ENCODE peak calls at places on chromosomes 13 and 19, in seven cellular contexts. P is IMR-90, E is HCT116, F is mesendoderm, V is astrocyte, B is fibroblast of lung, Q is MM.1S. H is an unnamed sample.

GRCh38 chr19:343941-344624 is 513 bp downstream of the MIER2 start:
- DNase-seq in P (no peak), E (no peak), F (peak; percentile 26), V (no peak), B (peak; percentile 14), Q (no peak), H (peak; percentile 75)

GRCh38 chr13:51928231-51928630 is 66.5 kb downstream of the CCDC70 start:
- DNase-seq in P (no peak), E (no peak), F (no peak), V (no peak), B (peak; percentile 2), Q (no peak), H (no peak)

GRCh38 chr13:109933476-109933875 is 147.1 kb upstream of the IRS2 start:
- DNase-seq in P (no peak), E (no peak), F (no peak), V (no peak), B (no peak), Q (no peak), H (peak; percentile 51)

GRCh38 chr19:5403968-5404640 is 51.1 kb upstream of the ZNRF4 start:
- DNase-seq in P (peak; percentile 81), E (peak; percentile 54), F (peak; percentile 95), V (peak; percentile 70), B (peak; percentile 79), Q (peak; percentile 74), H (peak; percentile 99)

GRCh38 chr13:41691276-41691675 is 233.9 kb downstream of the RGCC start:
- DNase-seq in P (no peak), E (no peak), F (no peak), V (no peak), B (no peak), Q (no peak), H (no peak)

GRCh38 chr13:37198629-37199028 is 93.2 kb upstream of the CSNK1A1L start:
- DNase-seq in P (no peak), E (no peak), F (peak; percentile 59), V (no peak), B (no peak), Q (no peak), H (peak; percentile 85)

GRCh38 chr19:11641241-11641640 is 44.0 kb downstream of the ZNF627 start:
- DNase-seq in P (no peak), E (no peak), F (no peak), V (no peak), B (no peak), Q (no peak), H (no peak)

GRCh38 chr13:41064493-41064892 is 3.2 kb downstream of the WBP4 start:
- DNase-seq in P (peak; percentile 90), E (no peak), F (no peak), V (peak; percentile 76), B (peak; percentile 81), Q (no peak), H (no peak)

GRCh38 chr13:46321494-46322225 is 65.4 kb downstream of the RUBCNL start:
- DNase-seq in P (peak; percentile 44), E (peak; percentile 39), F (peak; percentile 73), V (peak; percentile 28), B (peak; percentile 36), Q (peak; percentile 39), H (peak; percentile 85)

GRCh38 chr13:36431204-36432105 is 840 bp upstream of the CCNA1 start:
- DNase-seq in P (no peak), E (no peak), F (peak; percentile 15), V (no peak), B (no peak), Q (no peak), H (no peak)

GRCh38 chr13:31468114-31468902 is 268.5 kb downstream of the B3GLCT start:
- DNase-seq in P (no peak), E (no peak), F (no peak), V (no peak), B (no peak), Q (no peak), H (no peak)

GRCh38 chr19:39136225-39136940 is 10.8 kb downstream of the PAK4 start:
- DNase-seq in P (no peak), E (no peak), F (no peak), V (no peak), B (no peak), Q (no peak), H (peak; percentile 52)

GRCh38 chr13:41019027-41019487 is at the start of gene ELF1:
- DNase-seq in P (peak; percentile 52), E (peak; percentile 85), F (peak; percentile 76), V (peak; percentile 65), B (peak; percentile 72), Q (peak; percentile 77), H (no peak)

GRCh38 chr13:109148243-109148642 is 518.8 kb downstream of the MYO16 start:
- DNase-seq in P (peak; percentile 87), E (no peak), F (no peak), V (peak; percentile 41), B (peak; percentile 61), Q (no peak), H (no peak)

GRCh38 chr19:41646589-41647204 is 19.8 kb upstream of the CEACAM4 start:
- DNase-seq in P (no peak), E (peak; percentile 3), F (no peak), V (no peak), B (no peak), Q (no peak), H (peak; percentile 76)

GRCh38 chr19:3194063-3194702 is 8.5 kb downstream of the NCLN start:
- DNase-seq in P (no peak), E (no peak), F (no peak), V (no peak), B (no peak), Q (no peak), H (no peak)

GRCh38 chr13:41428155-41428554 is 29.2 kb upstream of the RGCC start:
- DNase-seq in P (no peak), E (no peak), F (peak; percentile 27), V (no peak), B (no peak), Q (no peak), H (peak; percentile 63)

GRCh38 chr19:42196011-42197001 is 21.2 kb downstream of the DEDD2 start:
- DNase-seq in P (no peak), E (no peak), F (no peak), V (no peak), B (no peak), Q (no peak), H (peak; percentile 68)

DNA sequence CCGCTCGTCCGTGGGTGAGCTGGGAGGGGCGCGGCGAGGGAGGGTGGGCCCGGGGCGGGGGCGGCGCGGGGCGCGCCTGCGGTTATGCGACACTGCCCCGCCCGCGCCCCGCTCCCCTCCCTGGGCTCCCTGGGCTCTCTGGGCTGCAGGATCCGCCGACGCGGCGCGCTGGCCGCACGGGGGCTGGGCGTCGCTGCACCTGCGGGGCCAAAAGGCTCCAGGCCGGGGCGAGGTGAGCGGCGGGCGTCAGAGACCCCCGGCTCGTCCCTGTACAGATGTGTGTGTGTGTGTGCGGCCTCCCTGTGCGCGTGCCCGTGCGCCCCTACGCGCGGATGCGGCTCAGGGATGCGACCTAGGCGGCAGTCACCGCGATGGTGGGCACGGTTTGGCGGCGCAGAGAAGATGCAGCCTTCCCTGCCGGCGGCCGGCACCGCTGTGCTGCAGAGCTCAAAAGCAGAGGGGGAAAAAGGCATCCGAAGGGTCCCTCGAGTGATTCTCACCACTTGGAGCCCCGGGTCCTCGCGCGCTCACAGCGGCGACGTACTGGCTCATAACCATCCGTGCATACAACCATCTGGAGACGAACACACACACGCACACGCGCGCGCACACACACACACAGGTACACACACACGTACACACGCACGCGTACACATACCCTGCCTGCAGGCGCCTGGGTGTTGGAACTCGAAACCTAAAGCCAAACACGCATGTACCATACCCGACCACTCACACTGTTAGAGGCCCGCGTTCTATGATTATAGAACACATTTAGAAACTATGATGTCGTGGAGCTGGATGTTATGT is 704 bp downstream of the ATP8A2 start:
- DNase-seq in P (no peak), E (no peak), F (no peak), V (no peak), B (no peak), Q (no peak), H (peak; percentile 79)
- H3K9ac ChIP-seq in P (no peak overlapping the region), E (no peak overlapping the region), F (no peak overlapping the region), V (no peak overlapping the region), B (no peak overlapping the region), Q (no peak overlapping the region), H (no peak overlapping the region)

GRCh38 chr19:57436392-57436791 is 1.3 kb downstream of the ZNF749 start:
- DNase-seq in P (no peak), E (no peak), F (peak; percentile 21), V (no peak), B (no peak), Q (no peak), H (no peak)
- H3K9ac ChIP-seq in P (no peak overlapping the region), E (peak overlapping the region; percentile 84), F (peak overlapping the region; percentile 91), V (peak overlapping the region; percentile 84), B (no peak overlapping the region), Q (no peak overlapping the region), H (peak overlapping the region; percentile 47)

DNA sequence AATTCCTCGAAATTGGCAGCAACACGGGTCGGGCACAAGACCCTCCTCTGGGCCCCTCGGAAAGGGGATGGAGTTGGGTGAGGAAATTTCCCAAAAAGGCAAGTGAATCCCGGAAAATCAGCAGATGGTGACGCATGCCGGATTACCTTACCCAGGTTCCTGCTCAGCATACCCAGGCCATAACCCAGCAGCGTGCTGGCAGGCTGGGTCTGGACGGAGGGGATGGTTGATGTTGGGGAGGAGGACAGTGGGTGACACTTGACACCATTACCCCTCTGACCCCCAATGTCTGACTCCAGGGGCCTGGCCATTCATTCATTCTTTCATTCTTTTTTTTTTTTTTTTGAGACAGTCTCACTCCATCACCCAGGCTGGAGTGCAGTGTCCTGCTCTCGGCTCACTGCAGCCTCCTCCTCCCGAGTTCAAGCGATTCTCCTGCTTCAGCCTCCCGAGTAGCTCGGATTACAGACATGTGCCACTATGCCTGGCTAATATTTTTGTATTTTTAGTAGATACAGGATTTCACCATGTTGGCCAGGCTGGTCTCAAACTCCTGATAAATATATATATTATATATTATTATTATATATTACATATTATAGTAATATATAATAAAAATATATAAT is 794 bp downstream of the PVR start:
- DNase-seq in P (peak; percentile 49), E (no peak), F (peak; percentile 87), V (peak; percentile 42), B (peak; percentile 54), Q (no peak), H (peak; percentile 84)
- H3K9ac ChIP-seq in P (peak overlapping the region; percentile 90), E (peak overlapping the region; percentile 86), F (peak overlapping the region; percentile 88), V (peak overlapping the region; percentile 92), B (peak overlapping the region; percentile 90), Q (peak overlapping the region; percentile 58), H (peak overlapping the region; percentile 76)

GRCh38 chr19:49665301-49666119 is at the start of the genes BCL2L12 and IRF3:
- DNase-seq in P (peak; percentile 93), E (peak; percentile 88), F (peak; percentile 97), V (peak; percentile 81), B (peak; percentile 90), Q (peak; percentile 98), H (peak; percentile 98)

GRCh38 chr19:49662011-49662410 is 3.6 kb downstream of the IRF3 start:
- DNase-seq in P (no peak), E (no peak), F (no peak), V (no peak), B (no peak), Q (no peak), H (no peak)

GRCh38 chr19:49660338-49660961 is 5.2 kb downstream of the IRF3 start:
- DNase-seq in P (no peak), E (no peak), F (no peak), V (no peak), B (no peak), Q (no peak), H (no peak)

GRCh38 chr19:49664171-49665070 is 1.2 kb downstream of the IRF3 start:
- DNase-seq in P (peak; percentile 67), E (peak; percentile 94), F (peak; percentile 92), V (peak; percentile 42), B (peak; percentile 68), Q (peak; percentile 81), H (peak; percentile 99)

GRCh38 chr19:49663224-49663623 is 2.4 kb downstream of the IRF3 start:
- DNase-seq in P (no peak), E (no peak), F (no peak), V (no peak), B (no peak), Q (no peak), H (no peak)
- H3K9ac ChIP-seq in P (no peak overlapping the region), E (no peak overlapping the region), F (no peak overlapping the region), V (no peak overlapping the region), B (no peak overlapping the region), Q (peak overlapping the region; percentile 87), H (no peak overlapping the region)